ENCODE peak calls at places on chromosomes 16 and 17, in seven cellular contexts. S, A, O, F, L, X and E are unnamed samples.

GRCh38 chr16:67395458-67396158 is 2.3 kb upstream of the TPPP3 start:
- DNase-seq in O (no peak), F (no peak), L (no peak), X (no peak), S (no peak), A (peak; percentile 67), E (peak; percentile 72)

GRCh38 chr17:12867726-12868125 is 78.4 kb downstream of the ARHGAP44 start:
- DNase-seq in X (no peak), O (no peak), L (no peak), S (no peak), A (no peak), F (no peak), E (no peak)

GRCh38 chr16:65070831-65071230 is 51.0 kb downstream of the CDH11 start:
- DNase-seq in S (peak; percentile 48), F (peak; percentile 93), A (peak; percentile 98), L (peak; percentile 27), X (peak; percentile 56), O (no peak), E (peak; percentile 99)

GRCh38 chr16:5653789-5654188 is 556.2 kb upstream of the EEF2KMT start:
- DNase-seq in S (no peak), L (no peak), O (no peak), F (no peak), X (no peak), A (no peak), E (no peak)

GRCh38 chr17:44183024-44183423 is 3.7 kb upstream of the TMUB2 start:
- DNase-seq in S (no peak), X (no peak), L (no peak), F (no peak), A (no peak), O (no peak), E (no peak)

GRCh38 chr17:46763416-46763815 is 55.1 kb downstream of the WNT3 start:
- DNase-seq in F (no peak), O (no peak), A (no peak), S (no peak), L (no peak), X (no peak), E (no peak)

GRCh38 chr17:79188048-79188447 is 113.4 kb downstream of the ENGASE start:
- DNase-seq in S (no peak), X (peak; percentile 88), A (no peak), L (peak; percentile 38), O (no peak), F (peak; percentile 64), E (no peak)

GRCh38 chr17:76009969-76010661 is 9.5 kb downstream of the CDK3 start:
- DNase-seq in A (no peak), S (no peak), O (no peak), L (no peak), F (no peak), X (no peak), E (no peak)

GRCh38 chr16:88718178-88718577 is 11.9 kb downstream of the CTU2 start:
- DNase-seq in X (no peak), O (no peak), F (no peak), L (no peak), S (no peak), A (no peak), E (no peak)

GRCh38 chr17:75109047-75109406 is 742 bp upstream of the ARMC7 start:
- DNase-seq in F (no peak), X (peak; percentile 64), L (no peak), O (no peak), A (no peak), S (no peak), E (no peak)

GRCh38 chr16:11233727-11234376 is 22.2 kb downstream of the SOCS1 start:
- DNase-seq in X (peak; percentile 52), A (no peak), S (no peak), F (peak; percentile 29), L (no peak), O (no peak), E (no peak)

GRCh38 chr16:73193464-73193863 is 145.5 kb upstream of the ZFHX3 start:
- DNase-seq in O (no peak), L (no peak), A (no peak), X (no peak), S (no peak), F (no peak), E (no peak)

GRCh38 chr16:15775209-15775608 is 81.6 kb downstream of the MYH11 start:
- DNase-seq in S (no peak), A (peak; percentile 41), O (no peak), F (peak; percentile 60), X (no peak), L (no peak), E (peak; percentile 58)

GRCh38 chr17:31492880-31493655 is 101.6 kb downstream of the RAB11FIP4 start:
- DNase-seq in O (no peak), F (no peak), S (no peak), X (no peak), L (no peak), A (no peak), E (no peak)

GRCh38 chr16:8522757-8523156 is 67.6 kb downstream of the TMEM114 start:
- DNase-seq in L (no peak), X (no peak), F (no peak), A (no peak), S (no peak), O (no peak), E (no peak)
- H2BK5ac ChIP-seq in L (no peak overlapping the region), X (no peak overlapping the region), F (no peak overlapping the region), A (no peak overlapping the region), S (no peak overlapping the region), O (no peak overlapping the region), E (no peak overlapping the region)

DNA sequence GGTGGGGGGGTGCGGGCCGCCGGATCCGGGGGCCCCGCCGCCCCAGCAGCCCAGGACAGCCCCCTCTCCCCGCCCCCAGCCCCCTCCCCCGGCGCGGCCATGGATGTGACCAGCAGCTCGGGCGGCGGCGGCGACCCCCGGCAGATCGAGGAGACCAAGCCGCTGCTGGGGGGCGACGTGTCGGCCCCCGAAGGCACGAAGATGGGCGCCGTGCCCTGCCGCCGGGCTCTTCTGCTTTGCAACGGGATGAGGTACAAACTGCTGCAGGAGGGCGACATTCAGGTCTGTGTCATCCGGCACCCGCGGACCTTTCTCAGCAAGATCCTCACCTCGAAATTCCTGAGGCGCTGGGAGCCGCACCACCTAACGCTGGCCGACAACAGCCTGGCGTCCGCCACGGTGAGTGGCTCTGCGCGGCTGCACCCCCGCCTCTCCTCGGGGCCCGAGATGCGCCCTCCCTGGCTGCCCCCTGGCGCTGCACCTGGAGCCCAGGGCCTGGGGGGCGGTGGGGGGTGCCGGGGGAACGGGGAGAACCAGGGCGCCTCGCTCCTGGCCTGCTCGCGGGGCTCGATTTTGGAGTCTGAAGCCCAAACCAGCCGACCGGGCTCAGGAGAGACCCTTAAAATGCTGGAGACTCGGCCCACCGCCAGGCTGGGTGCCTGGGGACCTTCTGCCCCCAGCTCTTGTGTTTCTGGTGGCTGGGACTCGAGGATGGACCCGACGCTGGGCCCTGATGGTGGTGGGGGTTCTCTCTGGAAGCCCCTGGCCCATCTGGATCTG is 725 bp downstream of the CMIP start:
- DNase-seq in S (no peak), L (no peak), F (no peak), X (no peak), A (peak; percentile 34), O (no peak), E (peak; percentile 19)
- H2BK5ac ChIP-seq in S (no peak overlapping the region), L (no peak overlapping the region), F (no peak overlapping the region), X (no peak overlapping the region), A (peak overlapping the region; percentile 53), O (peak overlapping the region; percentile 76), E (peak overlapping the region; percentile 15)

GRCh38 chr17:78170692-78171590 is 2.6 kb downstream of the SYNGR2 start:
- DNase-seq in X (no peak), F (no peak), A (no peak), S (no peak), L (no peak), O (no peak), E (no peak)
- H2BK5ac ChIP-seq in X (no peak overlapping the region), F (no peak overlapping the region), A (no peak overlapping the region), S (no peak overlapping the region), L (no peak overlapping the region), O (no peak overlapping the region), E (no peak overlapping the region)

GRCh38 chr16:14331020-14331419 is 259.9 kb downstream of the MRTFB start:
- DNase-seq in A (no peak), F (peak; percentile 27), O (no peak), L (no peak), S (no peak), X (no peak), E (no peak)
- H2BK5ac ChIP-seq in A (no peak overlapping the region), F (no peak overlapping the region), O (no peak overlapping the region), L (no peak overlapping the region), S (no peak overlapping the region), X (no peak overlapping the region), E (no peak overlapping the region)

DNA sequence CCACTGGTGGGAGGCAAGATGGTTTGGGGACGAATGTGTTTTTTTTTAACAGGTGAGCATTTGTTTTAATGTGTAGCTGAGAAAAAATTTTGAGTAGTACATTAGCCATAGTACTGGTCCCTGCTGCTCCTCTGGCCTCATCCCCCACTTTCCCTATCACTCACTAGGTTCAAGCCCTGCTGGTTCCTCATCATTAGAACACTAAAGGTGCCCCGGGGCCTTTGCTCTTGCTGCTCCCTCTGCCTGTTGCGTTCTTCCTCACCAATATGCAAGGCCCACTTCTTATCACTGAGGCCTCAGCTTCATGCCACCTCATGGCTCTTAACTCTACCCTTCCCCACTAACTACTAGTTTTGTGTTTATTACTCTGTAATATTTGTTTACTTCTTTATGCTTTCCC is 74.5 kb downstream of the GNAO1 start:
- DNase-seq in F (no peak), L (no peak), O (no peak), A (no peak), S (no peak), X (no peak), E (no peak)
- H2BK5ac ChIP-seq in F (no peak overlapping the region), L (no peak overlapping the region), O (no peak overlapping the region), A (no peak overlapping the region), S (no peak overlapping the region), X (no peak overlapping the region), E (no peak overlapping the region)

GRCh38 chr17:1714488-1714979 is 4.4 kb upstream of the TLCD2 start:
- DNase-seq in S (peak; percentile 92), F (peak; percentile 98), X (peak; percentile 98), L (peak; percentile 67), O (peak; percentile 96), A (peak; percentile 95), E (peak; percentile 97)

GRCh38 chr17:1716076-1716911 is 6.1 kb upstream of the TLCD2 start:
- DNase-seq in A (peak; percentile 100), F (peak; percentile 100), X (peak; percentile 100), S (peak; percentile 100), O (peak; percentile 100), L (peak; percentile 100), E (peak; percentile 100)

GRCh38 chr17:1715803-1716075 is 5.6 kb upstream of the TLCD2 start:
- DNase-seq in F (no peak), A (no peak), X (no peak), L (no peak), O (no peak), S (no peak), E (no peak)

GRCh38 chr17:1713878-1714487 is 3.8 kb upstream of the TLCD2 start:
- DNase-seq in A (peak; percentile 50), X (peak; percentile 93), F (peak; percentile 93), S (peak; percentile 59), O (no peak), L (no peak), E (peak; percentile 32)

GRCh38 chr17:1714980-1715802 is 5.0 kb upstream of the TLCD2 start:
- DNase-seq in F (peak; percentile 93), X (peak; percentile 86), O (peak; percentile 95), S (no peak), L (no peak), A (peak; percentile 91), E (peak; percentile 88)
- H2BK5ac ChIP-seq in F (no peak overlapping the region), X (no peak overlapping the region), O (peak overlapping the region; percentile 84), S (no peak overlapping the region), L (no peak overlapping the region), A (peak overlapping the region; percentile 83), E (peak overlapping the region; percentile 96)

GRCh38 chr17:64750891-64751677 is 89.0 kb upstream of the SMURF2 start:
- DNase-seq in S (no peak), F (no peak), X (no peak), A (no peak), O (no peak), L (no peak), E (no peak)
- H2BK5ac ChIP-seq in S (no peak overlapping the region), F (no peak overlapping the region), X (no peak overlapping the region), A (no peak overlapping the region), O (no peak overlapping the region), L (no peak overlapping the region), E (no peak overlapping the region)